ENCODE peak calls at places on chromosomes 16 and 17, in four cellular contexts. P is HepG2, V is K562, Y is WTC11. N is an unnamed sample.
A peak's percentile ranks its signal among the peaks of the same experiment; 100 is the strongest.

GRCh38 chr16:60413969-60414368 is 1622.3 kb downstream of the CDH8 start:
- DNase-seq in Y (no peak), V (no peak), P (no peak), N (no peak)

GRCh38 chr17:10327640-10328039 is 45.2 kb downstream of the MYH13 start:
- DNase-seq in V (peak; percentile 76), Y (peak; percentile 94), P (peak; percentile 64), N (peak; percentile 87)

GRCh38 chr16:70252355-70252988 is 732 bp upstream of the EXOSC6 start:
- DNase-seq in Y (peak; percentile 77), P (no peak), V (peak; percentile 62), N (peak; percentile 30)

GRCh38 chr16:23907903-23908302 is 72.1 kb downstream of the PRKCB start:
- DNase-seq in P (no peak), V (no peak), Y (no peak), N (no peak)

GRCh38 chr17:149231-149630 is 11.9 kb downstream of the SCGB1C2 start:
- DNase-seq in V (no peak), Y (no peak), P (no peak), N (no peak)

GRCh38 chr17:42441717-42442565 is 16.7 kb upstream of the ATP6V0A1 start:
- DNase-seq in Y (no peak), V (no peak), P (peak; percentile 89), N (no peak)

GRCh38 chr16:19196871-19197270 is 28.8 kb downstream of the SYT17 start:
- DNase-seq in Y (no peak), P (no peak), V (no peak), N (no peak)

GRCh38 chr17:61307905-61308886 is 91.4 kb upstream of the TBX2 start:
- DNase-seq in P (no peak), V (no peak), Y (no peak), N (peak; percentile 79)

DNA sequence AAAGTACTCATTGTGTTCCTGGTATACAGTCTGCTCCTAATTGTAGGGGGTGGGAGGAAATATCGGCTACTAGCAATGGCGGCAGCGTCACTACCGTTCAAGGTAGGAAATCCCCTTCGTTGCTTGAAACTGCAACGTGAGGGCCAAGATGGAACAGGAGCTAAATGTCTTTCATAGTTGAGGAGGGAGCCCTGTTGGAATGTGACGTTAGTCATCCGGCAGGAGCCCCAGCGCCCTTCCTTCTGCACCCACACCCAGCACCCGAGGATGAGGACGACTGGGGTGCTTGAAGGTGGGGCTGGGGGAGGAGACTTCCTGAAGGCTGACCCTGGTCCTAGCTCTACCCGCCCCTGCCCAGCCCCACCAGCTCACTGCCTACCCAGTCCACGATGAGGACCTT is 11.7 kb downstream of the G6PC3 start:
- DNase-seq in Y (no peak), P (no peak), V (no peak), N (no peak)
- TF ChIP-seq HMGXB4 in Y (no peak), P (no peak), V (no peak), N (no peak)

DNA sequence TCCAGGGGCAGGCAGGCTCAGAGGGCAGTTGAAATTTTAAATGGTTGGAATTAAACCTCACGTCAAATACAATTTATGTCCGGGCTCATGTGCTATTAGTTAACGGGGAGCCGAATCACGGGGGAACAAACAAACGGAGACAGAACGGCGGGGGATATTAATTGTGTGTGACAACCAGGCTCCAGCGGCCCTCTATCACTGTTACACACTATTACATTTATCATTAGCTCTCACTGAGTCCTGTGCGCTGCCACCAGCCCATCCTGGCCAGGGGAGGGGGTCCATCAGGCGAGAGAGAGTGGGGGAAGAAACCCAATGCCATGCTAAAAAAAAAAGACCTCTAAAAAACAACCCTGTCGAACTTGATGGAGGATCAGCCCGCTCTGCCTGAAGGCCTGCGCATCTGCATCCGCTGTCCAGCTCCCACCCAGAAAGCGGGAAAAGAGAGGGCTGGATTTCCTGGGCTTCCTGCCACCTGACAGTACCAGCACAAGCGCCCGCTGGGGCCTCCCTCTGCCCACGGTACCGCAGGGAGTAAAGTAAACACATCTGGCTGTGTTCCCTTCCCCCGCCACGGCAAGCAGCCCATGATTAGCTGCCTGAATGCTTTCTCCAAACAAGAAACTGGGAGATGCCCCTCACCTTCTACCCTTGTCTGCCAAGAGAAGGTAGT is 41.7 kb downstream of the PIPOX start:
- DNase-seq in Y (no peak), P (no peak), V (no peak), N (no peak)
- TF ChIP-seq HMGXB4 in Y (no peak), P (no peak), V (no peak), N (no peak)

DNA sequence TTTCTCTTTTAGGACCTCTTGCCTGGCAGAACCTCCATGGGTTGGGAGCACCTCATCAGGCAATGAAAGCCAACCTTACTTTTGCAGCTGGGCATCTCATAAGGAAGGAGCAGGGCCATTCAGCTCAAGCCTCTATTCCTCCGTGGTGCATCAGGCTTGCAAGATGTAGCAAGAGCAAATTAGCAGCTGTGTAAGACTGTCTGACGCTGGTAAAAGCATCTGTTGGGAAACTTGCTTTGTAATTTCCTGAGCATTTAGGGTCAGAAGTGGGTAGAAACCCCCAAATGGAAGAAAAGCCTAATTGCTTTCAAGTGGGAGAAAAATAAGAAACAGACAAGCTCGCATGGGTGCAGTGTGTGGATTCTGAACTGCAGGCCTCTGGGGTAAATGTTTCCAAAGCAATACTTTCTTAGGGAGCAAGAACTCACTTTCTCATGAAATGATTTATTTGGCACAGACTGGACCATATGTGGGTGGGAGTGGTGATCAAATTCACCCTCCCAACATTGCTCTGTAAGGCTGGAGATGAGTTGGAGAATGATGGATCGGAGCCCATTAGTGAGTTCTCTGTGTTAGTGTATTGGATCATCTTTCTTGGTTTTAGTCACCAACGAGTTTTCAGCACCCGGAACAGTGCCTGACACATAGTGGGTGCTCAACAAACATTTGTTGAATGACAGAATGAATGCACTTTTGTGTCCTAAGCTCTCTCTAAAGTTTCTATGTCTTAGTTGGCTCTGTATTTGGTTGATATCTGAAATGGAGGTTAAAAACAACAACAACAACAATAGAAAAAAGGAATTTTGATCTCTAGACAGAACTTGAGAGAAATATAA is 104.4 kb upstream of the FAM20A start:
- DNase-seq in P (no peak), Y (no peak), V (no peak), N (no peak)
- TF ChIP-seq HMGXB4 in P (no peak), Y (no peak), V (no peak), N (no peak)

DNA sequence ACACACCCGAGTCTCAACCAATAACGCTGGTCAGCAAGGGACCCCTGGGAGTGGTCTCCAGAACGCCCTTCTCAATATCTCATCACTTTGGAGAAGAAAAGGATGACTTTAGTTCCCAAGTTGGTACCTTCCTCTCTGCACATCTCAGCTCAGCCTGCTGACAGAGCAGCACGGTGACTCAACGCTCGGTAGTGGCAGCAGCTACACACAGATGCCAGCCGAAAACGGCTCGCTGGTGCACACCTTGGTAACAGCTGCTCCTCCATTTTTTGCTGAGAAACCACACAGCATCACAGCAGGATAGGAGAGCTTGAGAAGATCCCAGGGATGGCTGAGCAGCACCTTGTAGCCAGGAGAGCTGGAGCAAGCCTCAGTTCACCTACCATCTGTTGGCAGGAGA is 84.0 kb upstream of the ERCC4 start:
- DNase-seq in Y (no peak), V (no peak), P (no peak), N (no peak)
- TF ChIP-seq HMGXB4 in Y (no peak), V (no peak), P (no peak), N (no peak)

GRCh38 chr16:730666-731509 is 4.0 kb downstream of the HAGHL start:
- DNase-seq in V (no peak), P (no peak), Y (no peak), N (no peak)
- TF ChIP-seq HMGXB4 in V (no peak), P (no peak), Y (no peak), N (no peak)

DNA sequence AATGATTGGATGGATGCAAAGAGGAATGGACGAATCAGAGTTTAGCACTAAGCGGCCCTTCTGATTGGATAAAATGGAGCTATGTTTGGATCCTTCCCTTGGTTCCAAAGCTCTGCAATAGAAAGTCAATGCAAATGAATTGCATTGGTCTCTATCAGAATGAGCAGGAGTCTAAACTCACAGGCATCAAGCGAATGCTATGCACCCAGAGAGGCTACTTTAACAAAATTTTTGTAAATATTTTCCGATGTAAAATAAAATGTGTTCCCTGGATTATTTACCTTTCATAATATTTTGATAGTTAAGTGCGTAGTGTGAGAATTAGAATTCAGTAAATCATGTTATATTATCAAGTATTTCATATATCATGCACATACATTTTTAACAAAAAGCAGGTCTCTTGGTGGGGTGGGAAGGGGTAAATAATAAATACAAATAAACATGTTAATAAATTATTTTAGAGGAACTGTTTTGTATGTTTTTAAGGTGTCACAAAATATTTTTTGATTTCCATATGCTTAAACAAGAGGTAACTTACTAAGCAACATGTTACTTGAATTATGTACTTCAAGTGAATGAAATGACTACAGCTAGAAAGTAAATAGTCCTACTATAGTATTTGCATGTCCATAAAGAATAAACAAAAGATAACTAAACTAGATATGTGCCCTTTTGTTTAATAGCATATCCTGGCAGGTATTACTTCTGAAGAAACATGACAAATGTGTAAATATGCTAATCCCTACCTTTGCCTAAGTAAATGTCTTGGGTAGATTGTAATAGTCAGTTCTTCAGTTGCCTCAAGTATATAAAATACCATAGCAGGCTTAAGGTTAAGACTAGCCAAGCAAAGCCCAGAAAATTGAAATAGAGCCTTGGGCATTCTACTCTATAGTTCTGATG is 4.4 kb upstream of the UNK start:
- DNase-seq in V (no peak), P (no peak), Y (no peak), N (no peak)
- TF ChIP-seq HMGXB4 in V (no peak), P (no peak), Y (no peak), N (no peak)

GRCh38 chr17:73647331-73647730 is 3.1 kb upstream of the SDK2 start:
- DNase-seq in Y (no peak), V (no peak), P (no peak), N (no peak)
- TF ChIP-seq HMGXB4 in Y (no peak), V (no peak), P (no peak), N (no peak)

DNA sequence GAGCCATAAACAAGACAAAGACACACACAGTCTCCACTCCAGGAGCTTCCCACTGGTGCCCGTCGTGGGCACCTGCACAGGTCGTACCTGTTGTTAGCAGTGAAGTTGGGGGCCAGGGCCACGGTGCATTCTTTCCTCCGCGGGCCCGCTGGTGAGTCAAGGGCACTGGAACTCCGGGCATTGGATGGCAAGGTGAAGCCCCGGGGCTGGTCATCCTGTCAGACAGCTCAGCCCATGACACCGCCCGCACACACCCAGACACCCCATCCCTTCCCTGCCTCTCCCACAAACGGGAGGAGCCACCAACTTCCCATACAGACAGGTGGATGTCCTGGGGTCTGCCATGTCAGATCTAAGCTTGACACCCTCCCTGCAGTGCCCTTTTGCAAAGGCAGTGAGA is 16.1 kb downstream of the CEP131 start:
- DNase-seq in Y (no peak), V (no peak), P (no peak), N (no peak)
- TF ChIP-seq HMGXB4 in Y (no peak), V (no peak), P (no peak), N (no peak)

GRCh38 chr17:80272366-80272765 is 11.7 kb downstream of the RNF213 start:
- DNase-seq in P (no peak), V (no peak), Y (no peak), N (no peak)

GRCh38 chr17:80269405-80269807 is 8.8 kb downstream of the RNF213 start:
- DNase-seq in V (no peak), Y (no peak), P (no peak), N (no peak)

GRCh38 chr17:80270104-80270503 is 9.5 kb downstream of the RNF213 start:
- DNase-seq in P (no peak), Y (peak; percentile 74), V (no peak), N (no peak)

GRCh38 chr17:80268427-80268826 is 7.8 kb downstream of the RNF213 start:
- DNase-seq in V (no peak), Y (no peak), P (no peak), N (no peak)

DNA sequence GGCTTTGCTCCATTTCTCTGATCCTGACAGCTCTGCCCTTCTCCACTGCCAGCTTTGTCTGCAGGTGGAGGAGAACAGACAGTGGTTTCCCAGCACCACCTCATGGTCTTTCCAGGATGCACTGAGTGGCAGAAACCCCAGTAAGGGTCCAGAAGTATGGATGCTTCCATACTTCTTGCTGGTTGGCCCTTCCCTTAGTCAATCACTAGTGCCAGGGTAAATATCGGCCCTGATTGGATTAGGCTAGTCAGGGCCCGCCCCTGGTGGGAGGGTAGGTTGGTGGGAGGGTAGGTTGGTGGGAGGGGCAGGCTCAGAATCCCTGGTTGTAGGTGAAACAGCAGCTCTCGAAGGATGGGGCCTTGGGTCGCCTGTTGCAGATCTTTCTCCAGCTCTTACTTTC is 10.2 kb downstream of the RNF213 start:
- DNase-seq in Y (peak; percentile 82), P (peak; percentile 62), V (peak; percentile 85), N (peak; percentile 59)
- TF ChIP-seq HMGXB4 in Y (no peak), P (no peak), V (no peak), N (no peak)